ENCODE peak calls at places on chromosomes 6 and 20, in six cellular contexts. F, Y, I, K, R and H are unnamed samples. For H3K36me3, the result is how much of the 10 kb centered on the place peaks cover.

GRCh38 chr20:59939052-59939878 is 840 bp downstream of the PPP1R3D start:
- DNase-seq in F (no peak), Y (no peak), I (no peak), K (peak), R (no peak), H (no peak)

GRCh38 chr6:140660295-140660694 is 1285.8 kb upstream of the CITED2 start:
- DNase-seq in F (no peak), Y (no peak), I (no peak), K (no peak), R (no peak), H (no peak)

GRCh38 chr6:49506569-49507111 is 6.9 kb downstream of the GLYATL3 start:
- DNase-seq in F (peak), Y (no peak), I (no peak), K (no peak), R (no peak), H (no peak)

GRCh38 chr6:150233797-150234399 is 91.1 kb downstream of the PPP1R14C start:
- DNase-seq in F (no peak), Y (no peak), I (no peak), K (no peak), R (no peak), H (no peak)

GRCh38 chr6:136609878-136610706 is 59.9 kb upstream of the MAP7 start:
- DNase-seq in F (peak), Y (peak), I (no peak), K (peak), R (no peak), H (no peak)

GRCh38 chr6:40950986-40951730 is 87.9 kb downstream of the UNC5CL start:
- DNase-seq in F (no peak), Y (no peak), I (no peak), K (no peak), R (no peak), H (no peak)

GRCh38 chr6:112044856-112045255 is 9.0 kb upstream of the CCN6 start:
- DNase-seq in F (no peak), Y (no peak), I (no peak), K (no peak), R (no peak), H (no peak)

GRCh38 chr20:38050691-38051090 is 17.1 kb downstream of the RPRD1B start:
- DNase-seq in F (no peak), Y (no peak), I (no peak), K (no peak), R (no peak), H (no peak)

GRCh38 chr20:23009636-23010035 is 25.5 kb upstream of the SSTR4 start:
- DNase-seq in F (no peak), Y (no peak), I (no peak), K (no peak), R (no peak), H (no peak)

GRCh38 chr6:149242883-149243282 is 74.6 kb upstream of the TAB2 start:
- DNase-seq in F (no peak), Y (no peak), I (no peak), K (no peak), R (no peak), H (no peak)

GRCh38 chr20:32494498-32495216 is 90.5 kb downstream of the NOL4L start:
- DNase-seq in F (no peak), Y (no peak), I (no peak), K (no peak), R (no peak), H (no peak)
- TF ChIP-seq ZNF274 in F (no peak), Y (no peak), I (no peak), K (no peak), R (no peak), H (no peak)

GRCh38 chr20:3934628-3935027 is 45.4 kb downstream of the PANK2 start:
- DNase-seq in F (no peak), Y (no peak), I (no peak), K (no peak), R (no peak), H (no peak)

GRCh38 chr20:3937618-3938017 is 48.4 kb downstream of the PANK2 start:
- DNase-seq in F (no peak), Y (no peak), I (no peak), K (no peak), R (no peak), H (no peak)

GRCh38 chr20:3935295-3935955 is 46.2 kb downstream of the PANK2 start:
- DNase-seq in F (no peak), Y (no peak), I (no peak), K (no peak), R (no peak), H (no peak)

GRCh38 chr20:3933126-3933684 is 44.0 kb downstream of the PANK2 start:
- DNase-seq in F (no peak), Y (no peak), I (no peak), K (no peak), R (no peak), H (no peak)

GRCh38 chr20:3935956-3936340 is 46.8 kb downstream of the PANK2 start:
- DNase-seq in F (no peak), Y (no peak), I (no peak), K (no peak), R (no peak), H (no peak)
- H3K36me3 ChIP-seq in F (under half), Y (under half), I (under half), K (half or more), R (under half), H (under half)

GRCh38 chr6:35051393-35051792 is 89.7 kb downstream of the TCP11 start:
- DNase-seq in F (no peak), Y (no peak), I (no peak), K (no peak), R (no peak), H (no peak)

GRCh38 chr6:35052694-35053565 is 88.2 kb downstream of the TCP11 start:
- DNase-seq in F (no peak), Y (no peak), I (no peak), K (no peak), R (no peak), H (no peak)

GRCh38 chr6:35050988-35051330 is 90.2 kb downstream of the TCP11 start:
- DNase-seq in F (no peak), Y (no peak), I (no peak), K (no peak), R (no peak), H (no peak)

GRCh38 chr6:35053701-35054100 is 87.4 kb downstream of the TCP11 start:
- DNase-seq in F (no peak), Y (no peak), I (no peak), K (no peak), R (no peak), H (no peak)

DNA sequence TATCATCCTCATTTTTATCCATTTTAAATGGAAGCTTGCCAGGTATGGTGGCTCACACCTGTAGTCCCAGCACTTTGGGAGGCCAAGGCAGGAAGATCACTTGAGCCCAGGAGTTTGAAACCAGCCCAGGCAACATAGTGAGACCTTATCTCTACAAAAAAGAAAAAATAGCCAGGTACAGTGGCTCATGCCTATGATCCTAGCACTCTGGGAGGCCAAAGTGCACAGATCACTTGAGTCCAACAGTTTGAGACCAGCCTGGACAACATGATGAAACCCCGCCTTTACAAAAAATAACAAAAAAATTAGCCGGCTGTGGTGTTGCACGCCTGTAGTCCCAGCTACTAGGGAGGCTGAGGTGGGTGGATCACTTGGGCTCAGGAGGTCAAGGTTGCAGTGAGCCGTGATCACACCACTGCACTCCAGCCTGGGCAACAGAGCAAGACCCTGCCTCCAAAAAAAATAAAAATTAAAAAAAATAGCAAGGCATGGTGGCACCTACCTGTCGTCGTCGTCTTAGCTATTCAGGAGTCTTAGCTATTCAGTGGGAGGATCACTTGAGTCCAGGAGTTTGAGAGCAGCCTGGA is 89.0 kb downstream of the TCP11 start:
- DNase-seq in F (peak), Y (no peak), I (no peak), K (no peak), R (no peak), H (no peak)
- H3K9ac ChIP-seq in F (no peak), Y (no peak), I (no peak), K (no peak), R (no peak), H (no peak)

GRCh38 chr20:63740070-63740500 is 509 bp downstream of the SLC2A4RG start:
- DNase-seq in F (no peak), Y (no peak), I (no peak), K (peak), R (no peak), H (no peak)
- TF ChIP-seq ZNF274 in F (no peak), Y (no peak), I (no peak), K (no peak), R (no peak), H (no peak)

GRCh38 chr20:64030371-64031134 is 5.4 kb upstream of the C20orf204 start:
- DNase-seq in F (no peak), Y (no peak), I (no peak), K (no peak), R (no peak), H (no peak)
- H3K36me3 ChIP-seq in F (half or more), Y (under half), I (under half), K (half or more), R (under half), H (half or more)

DNA sequence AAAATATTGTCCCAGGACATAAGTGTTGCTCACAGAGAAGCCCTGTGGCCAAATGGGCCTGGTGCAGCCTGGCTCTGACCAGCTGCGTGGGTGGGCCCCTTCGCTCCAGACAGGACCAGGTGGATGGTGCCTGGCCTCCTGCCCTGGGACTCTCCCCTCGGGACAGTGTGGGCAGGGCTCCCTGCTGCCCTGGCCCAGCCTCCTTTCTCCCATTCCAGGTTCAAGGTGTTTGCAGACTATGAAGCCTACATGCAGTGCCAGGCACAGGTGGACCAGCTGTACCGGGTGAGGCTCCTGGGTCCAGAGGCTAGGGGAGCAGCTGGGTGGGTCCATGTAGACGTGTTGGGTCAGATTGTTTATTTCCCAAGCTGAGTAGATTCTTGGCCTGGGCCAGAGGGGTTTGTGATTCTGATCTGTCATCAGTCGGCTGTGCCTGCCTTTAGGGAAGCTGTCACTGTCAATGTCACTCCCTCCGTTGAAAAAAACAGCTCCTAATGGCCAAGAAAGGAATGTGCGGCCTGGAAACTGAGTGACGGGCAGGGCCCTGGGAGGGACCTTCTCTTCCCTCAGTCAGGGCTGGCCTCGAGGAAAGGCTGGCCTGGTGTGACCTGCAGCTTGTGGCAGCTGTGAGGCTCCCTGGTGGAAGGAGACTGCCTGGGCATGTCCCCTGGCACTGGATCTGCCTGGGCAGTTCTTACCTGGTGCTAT is 47.7 kb downstream of the PYGB start:
- DNase-seq in F (no peak), Y (no peak), I (no peak), K (peak), R (no peak), H (no peak)
- H3K9ac ChIP-seq in F (no peak), Y (no peak), I (no peak), K (no peak), R (no peak), H (no peak)